ENCODE peak calls at places on chromosomes 6 and 20, in four cellular contexts. Z, D, B and U are unnamed samples.
A peak's percentile ranks its signal among the peaks of the same experiment; 100 is the strongest.

GRCh38 chr6:130670142-130670541 is 157.1 kb upstream of the SMLR1 start:
- DNase-seq in Z (no peak), D (no peak), B (no peak), U (no peak)

GRCh38 chr6:3869632-3870527 is 20.7 kb downstream of the FAM50B start:
- DNase-seq in Z (no peak), D (no peak), B (no peak), U (no peak)

GRCh38 chr6:139539852-139540251 is 165.4 kb upstream of the CITED2 start:
- DNase-seq in Z (no peak), D (peak; percentile 31), B (peak; percentile 83), U (no peak)

GRCh38 chr6:39821739-39822532 is 29.8 kb downstream of the DAAM2 start:
- DNase-seq in Z (no peak), D (no peak), B (no peak), U (no peak)

GRCh38 chr6:44869321-44869897 is 458.7 kb upstream of the RUNX2 start:
- DNase-seq in Z (no peak), D (no peak), B (no peak), U (no peak)

GRCh38 chr6:139625998-139626975 is 251.8 kb upstream of the CITED2 start:
- DNase-seq in Z (no peak), D (no peak), B (no peak), U (no peak)

GRCh38 chr20:25470045-25470444 is 62.6 kb downstream of the GINS1 start:
- DNase-seq in Z (no peak), D (no peak), B (no peak), U (no peak)

GRCh38 chr20:31698803-31699718 is 23.6 kb downstream of the BCL2L1 start:
- DNase-seq in Z (no peak), D (peak; percentile 87), B (no peak), U (no peak)

GRCh38 chr6:153511896-153512496 is 380.9 kb upstream of the RGS17 start:
- DNase-seq in Z (no peak), D (no peak), B (no peak), U (no peak)

GRCh38 chr6:100464162-100464851 is 414 bp downstream of the SIM1 start:
- DNase-seq in Z (no peak), D (no peak), B (no peak), U (no peak)

GRCh38 chr6:30508890-30509736 is 19.8 kb downstream of the HLA-E start:
- DNase-seq in Z (no peak), D (no peak), B (no peak), U (no peak)

GRCh38 chr20:17663040-17663399 is 19.0 kb downstream of the RRBP1 start:
- DNase-seq in Z (no peak), D (no peak), B (no peak), U (no peak)

GRCh38 chr6:160667854-160668481 is 3.9 kb upstream of the LPA start:
- DNase-seq in Z (no peak), D (no peak), B (no peak), U (no peak)

GRCh38 chr20:20085071-20085470 is 32.7 kb downstream of the CFAP61 start:
- DNase-seq in Z (no peak), D (no peak), B (no peak), U (no peak)

GRCh38 chr6:624979-625378 is 31.9 kb downstream of the HUS1B start:
- DNase-seq in Z (no peak), D (no peak), B (no peak), U (no peak)

GRCh38 chr6:1856381-1856780 is 246.7 kb downstream of the FOXC1 start:
- DNase-seq in Z (no peak), D (peak; percentile 23), B (no peak), U (no peak)

GRCh38 chr20:60693513-60694133 is 558.4 kb upstream of the CDH4 start:
- DNase-seq in Z (no peak), D (no peak), B (no peak), U (no peak)

GRCh38 chr6:41455818-41456217 is 90.4 kb upstream of the FOXP4 start:
- DNase-seq in Z (no peak), D (no peak), B (no peak), U (no peak)
- H3K36me3 ChIP-seq in Z (no peaks in the 10 kb centered on the region), D (no peaks in the 10 kb centered on the region), B (no peaks in the 10 kb centered on the region), U (no peaks in the 10 kb centered on the region)

GRCh38 chr6:33639559-33639958 is 18.4 kb downstream of the ITPR3 start:
- DNase-seq in Z (no peak), D (no peak), B (no peak), U (no peak)
- H3K36me3 ChIP-seq in Z (no peaks in the 10 kb centered on the region), D (no peaks in the 10 kb centered on the region), B (no peaks in the 10 kb centered on the region), U (peaks cover 9% of the 10 kb centered on the region)

GRCh38 chr6:136383271-136383670 is 93.6 kb upstream of the BCLAF1 start:
- DNase-seq in Z (no peak), D (no peak), B (no peak), U (no peak)
- H3K36me3 ChIP-seq in Z (no peaks in the 10 kb centered on the region), D (no peaks in the 10 kb centered on the region), B (no peaks in the 10 kb centered on the region), U (no peaks in the 10 kb centered on the region)

GRCh38 chr6:31534011-31534410 is 5.2 kb downstream of the MCCD1 start:
- DNase-seq in Z (no peak), D (no peak), B (no peak), U (no peak)

GRCh38 chr6:31532644-31533454 is 4.1 kb downstream of the MCCD1 start:
- DNase-seq in Z (no peak), D (peak; percentile 33), B (no peak), U (no peak)

GRCh38 chr6:31534521-31535040 is 5.8 kb downstream of the MCCD1 start:
- DNase-seq in Z (no peak), D (no peak), B (no peak), U (no peak)

GRCh38 chr6:31533455-31533841 is 4.7 kb downstream of the MCCD1 start:
- DNase-seq in Z (no peak), D (no peak), B (no peak), U (no peak)

GRCh38 chr6:31535538-31536324 is 6.1 kb downstream of the DDX39B start:
- DNase-seq in Z (no peak), D (no peak), B (no peak), U (no peak)
- H3K36me3 ChIP-seq in Z (peaks cover 26% of the 10 kb centered on the region), D (peaks cover 95% of the 10 kb centered on the region), B (no peaks in the 10 kb centered on the region), U (peaks cover 70% of the 10 kb centered on the region)

GRCh38 chr6:24876496-24877465 is 59.0 kb downstream of the RIPOR2 start:
- DNase-seq in Z (no peak), D (no peak), B (no peak), U (no peak)
- H3K36me3 ChIP-seq in Z (no peaks in the 10 kb centered on the region), D (no peaks in the 10 kb centered on the region), B (no peaks in the 10 kb centered on the region), U (peaks cover 59% of the 10 kb centered on the region)